ENCODE peak calls at places on chromosomes 16 and 17, in nine cellular contexts. One of them, this sample, is unnamed.

GRCh38 chr16:51938861-51939260 is 608.1 kb downstream of the TOX3 start:
- DNase-seq in body of pancreas: no peak
- DNase-seq in activated CD4-positive, alpha-beta T cell treated with anti-CD3 and anti-CD28 coated beads, Interleukin-2, amount 10 ng/mL, durations not matched to agents 7 days and 5 days: no peak
- DNase-seq in NCI-H1436: no peak
- DNase-seq in GDM1: no peak
- DNase-seq in PC-9: no peak
- DNase-seq in psoas muscle: no peak
- DNase-seq in NCI-H2081 treated with DMSO at 0.1 percent for 48 hours: no peak
- DNase-seq in BE2C: no peak
- DNase-seq in this sample: no peak

GRCh38 chr16:55042556-55043432 is 112.1 kb downstream of the IRX5 start:
- DNase-seq in body of pancreas: no peak
- DNase-seq in activated CD4-positive, alpha-beta T cell treated with anti-CD3 and anti-CD28 coated beads, Interleukin-2, amount 10 ng/mL, durations not matched to agents 7 days and 5 days: no peak
- DNase-seq in NCI-H1436: no peak
- DNase-seq in GDM1: no peak
- DNase-seq in PC-9: no peak
- DNase-seq in psoas muscle: no peak
- DNase-seq in NCI-H2081 treated with DMSO at 0.1 percent for 48 hours: no peak
- DNase-seq in BE2C: no peak
- DNase-seq in this sample: no peak

GRCh38 chr16:56565023-56565477 is at the start of gene MT4:
- DNase-seq in body of pancreas: no peak
- DNase-seq in activated CD4-positive, alpha-beta T cell treated with anti-CD3 and anti-CD28 coated beads, Interleukin-2, amount 10 ng/mL, durations not matched to agents 7 days and 5 days: no peak
- DNase-seq in NCI-H1436: no peak
- DNase-seq in GDM1: no peak
- DNase-seq in PC-9: no peak
- DNase-seq in psoas muscle: no peak
- DNase-seq in NCI-H2081 treated with DMSO at 0.1 percent for 48 hours: no peak
- DNase-seq in BE2C: no peak
- DNase-seq in this sample: no peak

GRCh38 chr17:12041316-12041715 is 20.6 kb downstream of the MAP2K4 start:
- DNase-seq in body of pancreas: no peak
- DNase-seq in activated CD4-positive, alpha-beta T cell treated with anti-CD3 and anti-CD28 coated beads, Interleukin-2, amount 10 ng/mL, durations not matched to agents 7 days and 5 days: no peak
- DNase-seq in NCI-H1436: no peak
- DNase-seq in GDM1: no peak
- DNase-seq in PC-9: no peak
- DNase-seq in psoas muscle: no peak
- DNase-seq in NCI-H2081 treated with DMSO at 0.1 percent for 48 hours: no peak
- DNase-seq in BE2C: no peak
- DNase-seq in this sample: no peak

GRCh38 chr16:57906385-57907316 is 64.3 kb downstream of the CNGB1 start:
- DNase-seq in body of pancreas: no peak
- DNase-seq in activated CD4-positive, alpha-beta T cell treated with anti-CD3 and anti-CD28 coated beads, Interleukin-2, amount 10 ng/mL, durations not matched to agents 7 days and 5 days: peak; percentile 28
- DNase-seq in NCI-H1436: no peak
- DNase-seq in GDM1: no peak
- DNase-seq in PC-9: no peak
- DNase-seq in psoas muscle: no peak
- DNase-seq in NCI-H2081 treated with DMSO at 0.1 percent for 48 hours: no peak
- DNase-seq in BE2C: no peak
- DNase-seq in this sample: no peak

GRCh38 chr17:21375757-21376584 is at the start of gene KCNJ12:
- DNase-seq in body of pancreas: no peak
- DNase-seq in activated CD4-positive, alpha-beta T cell treated with anti-CD3 and anti-CD28 coated beads, Interleukin-2, amount 10 ng/mL, durations not matched to agents 7 days and 5 days: no peak
- DNase-seq in NCI-H1436: no peak
- DNase-seq in GDM1: no peak
- DNase-seq in PC-9: no peak
- DNase-seq in psoas muscle: peak; percentile 71
- DNase-seq in NCI-H2081 treated with DMSO at 0.1 percent for 48 hours: no peak
- DNase-seq in BE2C: peak; percentile 35
- DNase-seq in this sample: no peak

GRCh38 chr16:77374384-77374783 is 60.5 kb downstream of the ADAMTS18 start:
- DNase-seq in body of pancreas: no peak
- DNase-seq in activated CD4-positive, alpha-beta T cell treated with anti-CD3 and anti-CD28 coated beads, Interleukin-2, amount 10 ng/mL, durations not matched to agents 7 days and 5 days: no peak
- DNase-seq in NCI-H1436: no peak
- DNase-seq in GDM1: no peak
- DNase-seq in PC-9: peak; percentile 66
- DNase-seq in psoas muscle: no peak
- DNase-seq in NCI-H2081 treated with DMSO at 0.1 percent for 48 hours: no peak
- DNase-seq in BE2C: no peak
- DNase-seq in this sample: no peak

GRCh38 chr17:68707032-68707431 is 105.9 kb upstream of the FAM20A start:
- DNase-seq in body of pancreas: peak; percentile 33
- DNase-seq in activated CD4-positive, alpha-beta T cell treated with anti-CD3 and anti-CD28 coated beads, Interleukin-2, amount 10 ng/mL, durations not matched to agents 7 days and 5 days: no peak
- DNase-seq in NCI-H1436: no peak
- DNase-seq in GDM1: no peak
- DNase-seq in PC-9: no peak
- DNase-seq in psoas muscle: no peak
- DNase-seq in NCI-H2081 treated with DMSO at 0.1 percent for 48 hours: no peak
- DNase-seq in BE2C: no peak
- DNase-seq in this sample: no peak

GRCh38 chr16:13171313-13171712 is 269.9 kb downstream of the SHISA9 start:
- DNase-seq in body of pancreas: no peak
- DNase-seq in activated CD4-positive, alpha-beta T cell treated with anti-CD3 and anti-CD28 coated beads, Interleukin-2, amount 10 ng/mL, durations not matched to agents 7 days and 5 days: no peak
- DNase-seq in NCI-H1436: no peak
- DNase-seq in GDM1: no peak
- DNase-seq in PC-9: no peak
- DNase-seq in psoas muscle: no peak
- DNase-seq in NCI-H2081 treated with DMSO at 0.1 percent for 48 hours: no peak
- DNase-seq in BE2C: no peak
- DNase-seq in this sample: no peak

This sample was measured in HuH-7.